ENCODE peak calls at places on chromosomes 4 and X, in six cellular contexts. One of them, this sample, is unnamed.

GRCh38 chrX:155148724-155149537 is 67.3 kb upstream of the VBP1 start:
- DNase-seq in esophagus muscularis mucosa: no peak
- DNase-seq in vagina: no peak
- DNase-seq in endothelial cell of umbilical vein: peak
- DNase-seq in GM23338: peak
- DNase-seq in stomach: no peak
- DNase-seq in this sample: peak

GRCh38 chr4:99219072-99219471 is at the start of gene ADH6:
- DNase-seq in vagina: no peak
- DNase-seq in endothelial cell of umbilical vein: no peak
- DNase-seq in esophagus muscularis mucosa: no peak
- DNase-seq in stomach: no peak
- DNase-seq in GM23338: no peak
- DNase-seq in this sample: peak

GRCh38 chrX:112746812-112747630 is 67.3 kb upstream of the LHFPL1 start:
- DNase-seq in stomach: no peak
- DNase-seq in endothelial cell of umbilical vein: no peak
- DNase-seq in esophagus muscularis mucosa: no peak
- DNase-seq in GM23338: no peak
- DNase-seq in vagina: no peak
- DNase-seq in this sample: no peak

GRCh38 chrX:29935455-29935854 is 279.9 kb upstream of the MAGEB2 start:
- DNase-seq in GM23338: peak
- DNase-seq in endothelial cell of umbilical vein: no peak
- DNase-seq in stomach: no peak
- DNase-seq in vagina: no peak
- DNase-seq in esophagus muscularis mucosa: no peak
- DNase-seq in this sample: no peak

GRCh38 chrX:16484338-16484737 is 165.6 kb upstream of the S100G start:
- DNase-seq in vagina: no peak
- DNase-seq in endothelial cell of umbilical vein: peak
- DNase-seq in GM23338: no peak
- DNase-seq in stomach: no peak
- DNase-seq in esophagus muscularis mucosa: no peak
- DNase-seq in this sample: no peak

GRCh38 chr4:147530723-147531122 is 49.8 kb downstream of the EDNRA start:
- DNase-seq in vagina: no peak
- DNase-seq in GM23338: no peak
- DNase-seq in stomach: no peak
- DNase-seq in esophagus muscularis mucosa: no peak
- DNase-seq in endothelial cell of umbilical vein: no peak
- DNase-seq in this sample: no peak

GRCh38 chr4:162457071-162457865 is 293.5 kb upstream of the FSTL5 start:
- DNase-seq in stomach: no peak
- DNase-seq in vagina: no peak
- DNase-seq in esophagus muscularis mucosa: no peak
- DNase-seq in GM23338: no peak
- DNase-seq in endothelial cell of umbilical vein: no peak
- DNase-seq in this sample: no peak

GRCh38 chr4:174523003-174523693 is 860 bp upstream of the HPGD start:
- DNase-seq in GM23338: peak
- DNase-seq in vagina: no peak
- DNase-seq in stomach: no peak
- DNase-seq in esophagus muscularis mucosa: no peak
- DNase-seq in endothelial cell of umbilical vein: no peak
- DNase-seq in this sample: peak

GRCh38 chrX:42748067-42748850 is 29.7 kb downstream of the PPP1R2C start:
- DNase-seq in esophagus muscularis mucosa: no peak
- DNase-seq in stomach: no peak
- DNase-seq in GM23338: no peak
- DNase-seq in endothelial cell of umbilical vein: peak
- DNase-seq in vagina: no peak
- DNase-seq in this sample: no peak

GRCh38 chr4:175325230-175325629 is 407.1 kb downstream of the ADAM29 start:
- DNase-seq in esophagus muscularis mucosa: no peak
- DNase-seq in endothelial cell of umbilical vein: no peak
- DNase-seq in stomach: no peak
- DNase-seq in GM23338: no peak
- DNase-seq in vagina: no peak
- DNase-seq in this sample: no peak

GRCh38 chr4:166482755-166483154 is 609.7 kb downstream of the TLL1 start:
- DNase-seq in vagina: no peak
- DNase-seq in endothelial cell of umbilical vein: no peak
- DNase-seq in esophagus muscularis mucosa: no peak
- DNase-seq in stomach: no peak
- DNase-seq in GM23338: no peak
- DNase-seq in this sample: no peak

GRCh38 chr4:165060938-165061337 is 7.3 kb downstream of the TRIM75 start:
- DNase-seq in GM23338: peak
- DNase-seq in vagina: no peak
- DNase-seq in endothelial cell of umbilical vein: no peak
- DNase-seq in stomach: no peak
- DNase-seq in esophagus muscularis mucosa: peak
- DNase-seq in this sample: no peak

GRCh38 chrX:154748712-154749339 is 2.1 kb downstream of the GAB3 start:
- DNase-seq in vagina: no peak
- DNase-seq in endothelial cell of umbilical vein: peak
- DNase-seq in GM23338: peak
- DNase-seq in stomach: no peak
- DNase-seq in esophagus muscularis mucosa: no peak
- DNase-seq in this sample: no peak

GRCh38 chr4:151407466-151408379 is 1.3 kb upstream of the FHIP1A start:
- DNase-seq in vagina: no peak
- DNase-seq in stomach: peak
- DNase-seq in GM23338: peak
- DNase-seq in esophagus muscularis mucosa: no peak
- DNase-seq in endothelial cell of umbilical vein: no peak
- DNase-seq in this sample: peak

GRCh38 chrX:40314070-40314469 is 216.3 kb upstream of the BCOR start:
- DNase-seq in GM23338: peak
- DNase-seq in vagina: no peak
- DNase-seq in stomach: no peak
- DNase-seq in esophagus muscularis mucosa: no peak
- DNase-seq in endothelial cell of umbilical vein: no peak
- DNase-seq in this sample: no peak

GRCh38 chr4:2954358-2955185 is 8.6 kb downstream of the NOP14 start:
- DNase-seq in stomach: no peak
- DNase-seq in GM23338: peak
- DNase-seq in esophagus muscularis mucosa: no peak
- DNase-seq in endothelial cell of umbilical vein: no peak
- DNase-seq in vagina: no peak
- DNase-seq in this sample: no peak

GRCh38 chr4:121462660-121463261 is 81.9 kb upstream of the QRFPR start:
- DNase-seq in endothelial cell of umbilical vein: peak
- DNase-seq in esophagus muscularis mucosa: no peak
- DNase-seq in stomach: peak
- DNase-seq in vagina: no peak
- DNase-seq in GM23338: peak
- DNase-seq in this sample: peak

GRCh38 chr4:65825121-65825520 is 154.8 kb upstream of the EPHA5 start:
- DNase-seq in vagina: no peak
- DNase-seq in stomach: no peak
- DNase-seq in esophagus muscularis mucosa: no peak
- DNase-seq in endothelial cell of umbilical vein: peak
- DNase-seq in GM23338: no peak
- DNase-seq in this sample: no peak

GRCh38 chr4:41256131-41256739 is 493 bp upstream of the UCHL1 start:
- DNase-seq in esophagus muscularis mucosa: no peak
- DNase-seq in stomach: no peak
- DNase-seq in endothelial cell of umbilical vein: no peak
- DNase-seq in GM23338: peak
- DNase-seq in vagina: no peak
- DNase-seq in this sample: no peak

GRCh38 chr4:46765465-46765864 is 143.6 kb downstream of the COX7B2 start:
- DNase-seq in vagina: no peak
- DNase-seq in stomach: no peak
- DNase-seq in endothelial cell of umbilical vein: no peak
- DNase-seq in GM23338: no peak
- DNase-seq in esophagus muscularis mucosa: no peak
- DNase-seq in this sample: no peak

GRCh38 chrX:114675365-114675764 is 91.5 kb downstream of the HTR2C start:
- DNase-seq in GM23338: no peak
- DNase-seq in esophagus muscularis mucosa: no peak
- DNase-seq in vagina: no peak
- DNase-seq in endothelial cell of umbilical vein: no peak
- DNase-seq in stomach: no peak
- DNase-seq in this sample: no peak

GRCh38 chrX:1592863-1593201 is 1.4 kb downstream of the AKAP17A start:
- DNase-seq in esophagus muscularis mucosa: no peak
- DNase-seq in endothelial cell of umbilical vein: no peak
- DNase-seq in stomach: peak
- DNase-seq in GM23338: no peak
- DNase-seq in vagina: no peak
- DNase-seq in this sample: no peak

GRCh38 chr4:39054497-39054896 is 7.5 kb upstream of the KLHL5 start:
- DNase-seq in vagina: no peak
- DNase-seq in esophagus muscularis mucosa: no peak
- DNase-seq in GM23338: no peak
- DNase-seq in stomach: no peak
- DNase-seq in endothelial cell of umbilical vein: no peak
- DNase-seq in this sample: no peak

GRCh38 chr4:77376788-77377460 is 219.9 kb downstream of the CCNG2 start:
- DNase-seq in GM23338: peak
- DNase-seq in endothelial cell of umbilical vein: no peak
- DNase-seq in esophagus muscularis mucosa: no peak
- DNase-seq in stomach: no peak
- DNase-seq in vagina: no peak
- DNase-seq in this sample: no peak

GRCh38 chrX:110182362-110182761 is 135.5 kb downstream of the AMMECR1 start:
- DNase-seq in stomach: no peak
- DNase-seq in endothelial cell of umbilical vein: no peak
- DNase-seq in esophagus muscularis mucosa: no peak
- DNase-seq in vagina: no peak
- DNase-seq in GM23338: no peak
- DNase-seq in this sample: no peak

GRCh38 chr4:80806472-80806871 is 224.0 kb upstream of the BMP3 start:
- DNase-seq in GM23338: no peak
- DNase-seq in endothelial cell of umbilical vein: no peak
- DNase-seq in vagina: no peak
- DNase-seq in esophagus muscularis mucosa: no peak
- DNase-seq in stomach: no peak
- DNase-seq in this sample: no peak

GRCh38 chr4:101761405-101761804 is 29.1 kb upstream of the BANK1 start:
- DNase-seq in endothelial cell of umbilical vein: no peak
- DNase-seq in GM23338: no peak
- DNase-seq in vagina: no peak
- DNase-seq in esophagus muscularis mucosa: peak
- DNase-seq in stomach: no peak
- DNase-seq in this sample: no peak

GRCh38 chrX:112670290-112670689 is 9.4 kb downstream of the LHFPL1 start:
- DNase-seq in stomach: no peak
- DNase-seq in esophagus muscularis mucosa: no peak
- DNase-seq in endothelial cell of umbilical vein: no peak
- DNase-seq in vagina: no peak
- DNase-seq in GM23338: no peak
- DNase-seq in this sample: no peak

GRCh38 chr4:118175506-118175905 is 141.2 kb downstream of the NDST3 start:
- DNase-seq in stomach: no peak
- DNase-seq in GM23338: no peak
- DNase-seq in esophagus muscularis mucosa: no peak
- DNase-seq in endothelial cell of umbilical vein: no peak
- DNase-seq in vagina: no peak
- DNase-seq in this sample: no peak

GRCh38 chr4:142405021-142405991 is 440.8 kb downstream of the INPP4B start:
- DNase-seq in stomach: peak
- DNase-seq in endothelial cell of umbilical vein: peak
- DNase-seq in esophagus muscularis mucosa: no peak
- DNase-seq in GM23338: peak
- DNase-seq in vagina: no peak
- DNase-seq in this sample: peak
- H3K27ac ChIP-seq in stomach: peak
- H3K27ac ChIP-seq in endothelial cell of umbilical vein: peak
- H3K27ac ChIP-seq in esophagus muscularis mucosa: peak
- H3K27ac ChIP-seq in GM23338: peak
- H3K27ac ChIP-seq in vagina: peak
- H3K27ac ChIP-seq in this sample: peak

GRCh38 chrX:19739683-19740082 is 147.7 kb downstream of the SH3KBP1 start:
- DNase-seq in stomach: peak
- DNase-seq in GM23338: peak
- DNase-seq in esophagus muscularis mucosa: peak
- DNase-seq in endothelial cell of umbilical vein: peak
- DNase-seq in vagina: no peak
- DNase-seq in this sample: peak
- TF ChIP-seq POLR2AphosphoS5 in stomach: no peak
- TF ChIP-seq POLR2AphosphoS5 in GM23338: no peak
- TF ChIP-seq POLR2AphosphoS5 in esophagus muscularis mucosa: no peak
- TF ChIP-seq POLR2AphosphoS5 in endothelial cell of umbilical vein: no peak
- TF ChIP-seq POLR2AphosphoS5 in vagina: no peak
- TF ChIP-seq POLR2AphosphoS5 in this sample: no peak

GRCh38 chr4:171022698-171023378 is 790.4 kb upstream of the GALNTL6 start:
- DNase-seq in stomach: no peak
- DNase-seq in esophagus muscularis mucosa: no peak
- DNase-seq in vagina: no peak
- DNase-seq in endothelial cell of umbilical vein: no peak
- DNase-seq in GM23338: peak
- DNase-seq in this sample: no peak
- H3K27ac ChIP-seq in stomach: no peak
- H3K27ac ChIP-seq in esophagus muscularis mucosa: no peak
- H3K27ac ChIP-seq in vagina: no peak
- H3K27ac ChIP-seq in endothelial cell of umbilical vein: no peak
- H3K27ac ChIP-seq in GM23338: peak
- H3K27ac ChIP-seq in this sample: no peak

GRCh38 chrX:24607616-24608015 is 39.5 kb downstream of the PCYT1B start:
- DNase-seq in esophagus muscularis mucosa: no peak
- DNase-seq in endothelial cell of umbilical vein: no peak
- DNase-seq in GM23338: no peak
- DNase-seq in vagina: no peak
- DNase-seq in stomach: no peak
- DNase-seq in this sample: no peak
- TF ChIP-seq POLR2AphosphoS5 in esophagus muscularis mucosa: no peak
- TF ChIP-seq POLR2AphosphoS5 in endothelial cell of umbilical vein: no peak
- TF ChIP-seq POLR2AphosphoS5 in GM23338: no peak
- TF ChIP-seq POLR2AphosphoS5 in vagina: no peak
- TF ChIP-seq POLR2AphosphoS5 in stomach: no peak
- TF ChIP-seq POLR2AphosphoS5 in this sample: no peak

DNA sequence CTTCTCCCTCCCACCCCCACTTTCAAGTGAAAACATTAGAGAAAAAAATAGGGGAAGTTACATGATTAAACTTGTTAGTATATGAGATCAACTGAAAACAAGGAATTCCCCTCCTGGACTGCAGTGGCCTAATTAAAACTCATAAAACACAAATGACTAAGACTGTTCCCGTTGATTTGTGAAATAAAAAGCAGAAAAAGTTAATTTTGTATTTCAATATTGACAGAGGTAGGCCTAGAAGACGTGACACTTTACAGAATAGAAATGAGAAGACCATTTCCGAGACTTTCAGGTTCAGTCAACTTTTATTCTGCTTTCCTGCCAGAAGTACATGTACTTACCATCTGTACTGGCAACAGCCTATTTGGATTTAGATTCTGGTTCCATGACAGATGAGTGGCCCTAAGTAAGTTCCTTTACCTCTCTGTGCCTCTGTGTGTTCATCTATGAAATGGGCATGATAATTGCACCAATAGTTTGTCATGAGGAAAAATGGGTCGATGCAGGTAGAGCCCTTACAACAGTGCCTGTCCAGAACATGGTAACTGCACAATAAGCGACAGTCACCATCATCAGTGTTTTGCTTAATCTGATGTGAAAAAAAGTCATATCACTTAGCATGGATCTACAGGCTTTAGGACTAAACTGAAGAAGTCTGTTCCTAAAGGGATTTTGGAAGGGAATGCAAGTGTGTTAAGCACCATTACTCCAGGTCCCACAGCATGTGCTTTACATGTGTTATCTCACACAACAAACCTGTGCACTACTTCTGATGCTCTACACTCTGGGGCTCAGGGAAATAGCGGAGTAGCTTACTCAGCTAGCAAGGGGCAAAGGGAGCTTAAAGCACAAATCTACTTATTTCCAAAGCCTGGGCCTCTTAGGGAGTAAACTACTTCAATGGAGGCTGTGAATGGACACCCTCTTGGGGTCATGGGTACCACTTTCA is 562.3 kb upstream of the DIPK2B start:
- DNase-seq in esophagus muscularis mucosa: no peak
- DNase-seq in stomach: no peak
- DNase-seq in GM23338: no peak
- DNase-seq in vagina: no peak
- DNase-seq in endothelial cell of umbilical vein: peak
- DNase-seq in this sample: no peak
- H3K27ac ChIP-seq in esophagus muscularis mucosa: no peak
- H3K27ac ChIP-seq in stomach: no peak
- H3K27ac ChIP-seq in GM23338: no peak
- H3K27ac ChIP-seq in vagina: peak
- H3K27ac ChIP-seq in endothelial cell of umbilical vein: peak
- H3K27ac ChIP-seq in this sample: no peak